ENCODE peak calls at places on chromosomes 13 and 19, in eight cellular contexts. K is CD8-positive, alpha-beta T cell; Z is foreskin fibroblast; B is cardiac muscle cell; V is left ventricle myocardium inferior; C is bronchial epithelial cell; A is kidney epithelial cell; D is GM06990. T is an unnamed sample.

GRCh38 chr19:12834976-12835757 is 788 bp upstream of the RTBDN start:
- DNase-seq in K (no peak), Z (peak), B (peak), V (no peak), C (no peak), A (no peak), D (no peak), T (no peak)

GRCh38 chr13:99133230-99133629 is 67.4 kb upstream of the UBAC2 start:
- DNase-seq in K (no peak), Z (no peak), B (no peak), V (no peak), C (no peak), A (no peak), D (no peak), T (no peak)

GRCh38 chr19:1602091-1602707 is 3.1 kb downstream of the UQCR11 start:
- DNase-seq in K (no peak), Z (no peak), B (no peak), V (no peak), C (no peak), A (no peak), D (no peak), T (no peak)

GRCh38 chr19:6740589-6741348 is 1.3 kb downstream of the TRIP10 start:
- DNase-seq in K (no peak), Z (peak), B (peak), V (peak), C (peak), A (no peak), D (peak), T (no peak)

GRCh38 chr13:35767256-35767981 is 290.9 kb upstream of the MAB21L1 start:
- DNase-seq in K (no peak), Z (no peak), B (no peak), V (no peak), C (no peak), A (no peak), D (no peak), T (no peak)

GRCh38 chr13:33262069-33262487 is 23.5 kb downstream of the STARD13 start:
- DNase-seq in K (no peak), Z (peak), B (no peak), V (no peak), C (peak), A (no peak), D (no peak), T (no peak)

GRCh38 chr19:33798701-33799111 is 2.0 kb downstream of the KCTD15 start:
- DNase-seq in K (no peak), Z (peak), B (peak), V (no peak), C (no peak), A (no peak), D (no peak), T (no peak)

GRCh38 chr13:107441279-107441678 is 774.1 kb downstream of the LIG4 start:
- DNase-seq in K (no peak), Z (no peak), B (peak), V (no peak), C (no peak), A (peak), D (no peak), T (no peak)

GRCh38 chr19:6947745-6948144 is 60.4 kb downstream of the ADGRE1 start:
- DNase-seq in K (no peak), Z (peak), B (peak), V (no peak), C (peak), A (no peak), D (peak), T (peak)

GRCh38 chr13:106329941-106330340 is 205.5 kb downstream of the EFNB2 start:
- DNase-seq in K (no peak), Z (no peak), B (no peak), V (no peak), C (no peak), A (no peak), D (no peak), T (no peak)

GRCh38 chr19:33177417-33177976 is 16.6 kb upstream of the LRP3 start:
- DNase-seq in K (peak), Z (no peak), B (no peak), V (no peak), C (peak), A (no peak), D (no peak), T (peak)

GRCh38 chr13:39350461-39350881 is 252.5 kb downstream of the LHFPL6 start:
- DNase-seq in K (no peak), Z (no peak), B (peak), V (peak), C (no peak), A (no peak), D (no peak), T (no peak)

GRCh38 chr13:110065780-110066179 is 241.2 kb downstream of the COL4A1 start:
- DNase-seq in K (no peak), Z (no peak), B (no peak), V (no peak), C (no peak), A (no peak), D (no peak), T (no peak)

GRCh38 chr19:52689804-52690394 is 44.9 kb downstream of the ZNF611 start:
- DNase-seq in K (peak), Z (peak), B (peak), V (peak), C (no peak), A (no peak), D (peak), T (peak)

GRCh38 chr19:51607077-51607476 is 23.1 kb downstream of the SIGLEC5 start:
- DNase-seq in K (no peak), Z (no peak), B (no peak), V (no peak), C (no peak), A (no peak), D (peak), T (peak)

GRCh38 chr19:17681505-17682125 is 6.5 kb downstream of the UNC13A start:
- DNase-seq in K (peak), Z (peak), B (peak), V (peak), C (no peak), A (no peak), D (peak), T (peak)

GRCh38 chr19:40467007-40467565 is 285 bp downstream of the SPTBN4 start:
- DNase-seq in K (no peak), Z (peak), B (no peak), V (no peak), C (no peak), A (no peak), D (peak), T (no peak)

GRCh38 chr19:5969476-5969875 is 8.5 kb downstream of the RANBP3 start:
- DNase-seq in K (no peak), Z (no peak), B (no peak), V (no peak), C (no peak), A (no peak), D (no peak), T (no peak)

GRCh38 chr13:46086421-46086922 is 18.4 kb downstream of the CPB2 start:
- DNase-seq in K (no peak), Z (no peak), B (no peak), V (no peak), C (no peak), A (no peak), D (no peak), T (no peak)

DNA sequence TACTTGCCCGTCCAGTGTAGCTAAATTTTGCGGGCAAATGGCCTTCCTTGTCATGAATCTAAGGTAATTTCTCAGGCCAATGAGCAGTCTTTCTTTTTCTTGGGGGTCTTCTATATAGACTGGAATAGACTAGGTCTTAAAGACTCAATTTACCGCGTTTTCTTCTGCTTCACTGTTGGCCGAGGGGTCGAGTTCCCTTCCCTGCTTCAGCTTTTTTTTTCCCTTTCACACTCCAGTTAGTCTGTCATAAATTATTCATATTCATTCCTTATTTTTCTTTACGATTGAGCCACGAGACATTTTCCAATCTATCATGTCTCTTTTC is 276 bp downstream of the ALG11 start:
- DNase-seq in K (no peak), Z (no peak), B (no peak), V (no peak), C (no peak), A (no peak), D (no peak), T (no peak)
- TF ChIP-seq CTCF in K (no peak), Z (no peak), B (no peak), V (no peak), C (no peak), A (no peak), D (no peak), T (no peak)

GRCh38 chr13:28121224-28121623 is 17.1 kb upstream of the PAN3 start:
- DNase-seq in K (no peak), Z (no peak), B (no peak), V (no peak), C (no peak), A (no peak), D (no peak), T (no peak)

GRCh38 chr13:28120317-28120716 is 18.0 kb upstream of the PAN3 start:
- DNase-seq in K (no peak), Z (no peak), B (no peak), V (no peak), C (no peak), A (no peak), D (no peak), T (no peak)

GRCh38 chr13:28116736-28117135 is 16.4 kb upstream of the FLT3 start:
- DNase-seq in K (no peak), Z (no peak), B (no peak), V (no peak), C (no peak), A (no peak), D (no peak), T (no peak)

GRCh38 chr13:28117689-28118377 is 17.5 kb upstream of the FLT3 start:
- DNase-seq in K (no peak), Z (peak), B (peak), V (peak), C (no peak), A (no peak), D (no peak), T (no peak)
- TF ChIP-seq CTCF in K (no peak), Z (no peak), B (no peak), V (no peak), C (no peak), A (no peak), D (no peak), T (no peak)

DNA sequence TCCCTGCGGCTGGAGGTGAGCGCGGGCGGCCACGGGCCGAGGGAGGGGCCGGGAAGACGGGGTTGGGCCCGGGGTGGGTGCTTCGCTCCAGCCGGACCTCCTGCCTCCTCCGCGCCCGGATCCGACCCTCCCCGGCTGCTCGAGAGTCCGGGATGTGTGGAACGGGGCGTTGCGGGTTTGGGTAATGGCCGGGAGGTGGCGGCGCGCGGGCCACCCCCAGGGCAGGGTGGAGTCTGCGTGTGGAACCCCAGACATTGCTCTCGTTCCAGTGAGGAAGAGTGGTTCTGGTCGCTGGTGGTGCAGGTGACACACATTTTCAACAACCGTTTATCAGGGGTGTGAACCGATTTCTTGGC is 38.8 kb downstream of the ARHGEF7 start:
- DNase-seq in K (no peak), Z (peak), B (no peak), V (peak), C (peak), A (no peak), D (no peak), T (no peak)
- TF ChIP-seq CTCF in K (no peak), Z (peak), B (peak), V (peak), C (no peak), A (peak), D (peak), T (peak)

GRCh38 chr13:36848228-36848982 is 29.4 kb downstream of the RFXAP start:
- DNase-seq in K (no peak), Z (peak), B (peak), V (no peak), C (no peak), A (no peak), D (no peak), T (no peak)
- TF ChIP-seq CTCF in K (no peak), Z (peak), B (no peak), V (peak), C (peak), A (no peak), D (peak), T (peak)

GRCh38 chr19:55300821-55301458 is 17.1 kb downstream of the BRSK1 start:
- DNase-seq in K (no peak), Z (no peak), B (no peak), V (no peak), C (no peak), A (no peak), D (no peak), T (no peak)

GRCh38 chr19:55299991-55300390 is 16.2 kb downstream of the BRSK1 start:
- DNase-seq in K (no peak), Z (no peak), B (no peak), V (no peak), C (no peak), A (no peak), D (no peak), T (no peak)

GRCh38 chr19:55301459-55302331 is 17.9 kb downstream of the BRSK1 start:
- DNase-seq in K (peak), Z (peak), B (peak), V (peak), C (peak), A (no peak), D (peak), T (peak)

DNA sequence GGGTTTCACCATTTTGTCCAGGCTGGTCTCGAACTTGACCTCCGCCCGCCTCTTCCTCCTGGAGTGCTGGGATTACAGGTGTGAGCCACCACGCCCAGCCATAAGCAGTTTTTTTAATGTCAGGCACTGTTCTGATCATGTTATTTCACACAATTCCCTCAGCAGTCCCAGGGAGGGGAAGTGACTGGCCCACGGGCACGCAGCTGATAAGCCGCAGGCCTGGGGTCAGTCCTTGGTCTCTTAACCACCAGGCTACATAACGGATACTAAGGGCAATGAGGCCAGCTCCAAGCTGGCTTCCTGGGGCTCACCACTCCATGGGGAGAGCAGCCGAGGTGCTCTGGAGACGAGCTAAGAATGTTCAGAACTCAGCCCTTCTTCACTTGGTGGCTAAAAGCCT is 13.5 kb downstream of the BRSK1 start:
- DNase-seq in K (no peak), Z (no peak), B (no peak), V (no peak), C (no peak), A (no peak), D (no peak), T (no peak)
- TF ChIP-seq CTCF in K (no peak), Z (no peak), B (no peak), V (no peak), C (no peak), A (no peak), D (no peak), T (no peak)

T was measured in GM13976.